ENCODE peak calls at places on chromosomes 4 and X, in nine cellular contexts. R is ascending aorta; H is hepatocyte; U is esophagus squamous epithelium; C is stomach; N is CD8-positive, alpha-beta T cell; T is tibial nerve; W is HepG2; E is lower lobe of right lung. Z is an unnamed sample.
A peak's percentile ranks its signal among the peaks of the same experiment; 100 is the strongest.

GRCh38 chr4:70183168-70183939 is 12.2 kb upstream of the ODAM start:
- DNase-seq in R (no peak), H (peak; percentile 79), U (no peak), C (peak; percentile 28), N (no peak), T (no peak), W (peak; percentile 75), E (no peak), Z (peak; percentile 36)

GRCh38 chr4:90852232-90852631 is 725.0 kb downstream of the CCSER1 start:
- DNase-seq in R (no peak), H (no peak), U (no peak), C (no peak), N (no peak), T (no peak), W (no peak), E (no peak), Z (no peak)

GRCh38 chr4:74715731-74716435 is 78.4 kb downstream of the BTC start:
- DNase-seq in R (no peak), H (no peak), U (no peak), C (no peak), N (no peak), T (no peak), W (no peak), E (no peak), Z (peak; percentile 27)

GRCh38 chrX:139881572-139881971 is 51.3 kb downstream of the ATP11C start:
- DNase-seq in R (no peak), H (no peak), U (no peak), C (no peak), N (no peak), T (no peak), W (no peak), E (no peak), Z (peak; percentile 29)

GRCh38 chrX:8245411-8245810 is 74.3 kb upstream of the VCX2 start:
- DNase-seq in R (no peak), H (no peak), U (no peak), C (no peak), N (no peak), T (no peak), W (no peak), E (no peak), Z (no peak)

GRCh38 chr4:159205462-159205861 is 102.6 kb downstream of the RAPGEF2 start:
- DNase-seq in R (no peak), H (no peak), U (no peak), C (no peak), N (no peak), T (no peak), W (no peak), E (no peak), Z (no peak)

GRCh38 chr4:158094413-158095110 is 78.3 kb downstream of the GASK1B start:
- DNase-seq in R (no peak), H (peak; percentile 58), U (no peak), C (no peak), N (no peak), T (no peak), W (peak; percentile 61), E (no peak), Z (peak; percentile 84)

GRCh38 chrX:41381685-41382084 is 47.7 kb downstream of the DDX3X start:
- DNase-seq in R (peak; percentile 36), H (peak; percentile 67), U (no peak), C (peak; percentile 39), N (no peak), T (peak; percentile 12), W (peak; percentile 89), E (peak; percentile 61), Z (peak; percentile 47)

GRCh38 chr4:173524218-173525117 is 5.6 kb downstream of the HAND2 start:
- DNase-seq in R (no peak), H (no peak), U (no peak), C (no peak), N (no peak), T (no peak), W (no peak), E (no peak), Z (no peak)

GRCh38 chr4:173526034-173526482 is 4.0 kb downstream of the HAND2 start:
- DNase-seq in R (no peak), H (no peak), U (no peak), C (no peak), N (no peak), T (no peak), W (no peak), E (no peak), Z (no peak)

GRCh38 chr4:173526724-173527102 is 3.3 kb downstream of the HAND2 start:
- DNase-seq in R (no peak), H (no peak), U (no peak), C (no peak), N (no peak), T (no peak), W (no peak), E (no peak), Z (no peak)

GRCh38 chr4:173527103-173527876 is 2.7 kb downstream of the HAND2 start:
- DNase-seq in R (no peak), H (no peak), U (no peak), C (no peak), N (no peak), T (no peak), W (no peak), E (no peak), Z (no peak)

DNA sequence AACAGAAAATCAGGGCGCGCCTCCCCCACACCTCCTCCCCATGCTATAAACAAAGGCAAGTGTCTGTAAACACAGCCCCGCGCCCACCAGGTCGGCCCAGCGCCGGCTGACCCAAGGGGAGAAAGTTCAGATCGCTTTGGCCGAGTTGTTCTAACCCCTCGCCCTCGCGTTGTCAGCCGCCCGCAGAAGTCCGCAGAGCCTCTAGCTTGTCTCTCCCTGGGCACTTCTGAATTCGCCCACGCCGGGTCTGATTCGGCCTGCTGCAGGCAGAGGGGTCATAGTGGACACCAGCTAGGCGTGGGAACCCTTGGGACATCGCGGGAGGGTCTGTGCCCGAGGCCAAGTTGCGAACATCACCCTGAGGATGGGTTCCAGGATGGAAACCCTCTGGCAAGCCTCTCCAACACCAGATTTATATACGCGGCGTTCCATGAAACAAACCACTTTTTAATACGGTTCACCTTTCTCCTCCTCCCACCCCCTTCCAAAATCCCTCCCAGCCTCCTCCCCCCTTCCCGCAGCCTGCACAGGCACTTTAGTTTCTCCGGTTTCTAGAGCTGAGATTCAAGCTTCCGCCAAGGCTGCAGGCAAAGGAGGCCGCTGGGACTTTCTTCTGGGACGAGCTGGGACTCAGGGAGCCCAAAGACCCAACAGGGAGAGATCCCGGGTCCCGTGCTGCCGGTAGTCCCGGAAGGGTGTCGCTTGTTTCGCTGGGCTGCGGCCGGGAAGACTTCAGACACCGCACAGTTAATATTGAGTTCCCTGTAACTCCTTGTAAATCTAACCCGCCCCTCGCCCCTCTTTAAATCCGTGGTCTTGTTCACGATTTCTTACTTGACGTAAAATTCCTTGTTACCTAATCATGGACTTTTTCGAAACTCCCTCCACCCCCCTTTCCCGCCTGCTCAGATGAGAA is 4.7 kb downstream of the HAND2 start:
- DNase-seq in R (no peak), H (no peak), U (no peak), C (no peak), N (no peak), T (no peak), W (no peak), E (no peak), Z (no peak)
- H3K27me3 ChIP-seq in R (no peaks in the 10 kb centered on the region), H (peaks cover 78% of the 10 kb centered on the region), U (peaks cover 100% of the 10 kb centered on the region), C (no peaks in the 10 kb centered on the region), N (peaks cover 72% of the 10 kb centered on the region), T (peaks cover 97% of the 10 kb centered on the region), W (peaks cover 16% of the 10 kb centered on the region), E (peaks cover 97% of the 10 kb centered on the region), Z (peaks cover 85% of the 10 kb centered on the region)

DNA sequence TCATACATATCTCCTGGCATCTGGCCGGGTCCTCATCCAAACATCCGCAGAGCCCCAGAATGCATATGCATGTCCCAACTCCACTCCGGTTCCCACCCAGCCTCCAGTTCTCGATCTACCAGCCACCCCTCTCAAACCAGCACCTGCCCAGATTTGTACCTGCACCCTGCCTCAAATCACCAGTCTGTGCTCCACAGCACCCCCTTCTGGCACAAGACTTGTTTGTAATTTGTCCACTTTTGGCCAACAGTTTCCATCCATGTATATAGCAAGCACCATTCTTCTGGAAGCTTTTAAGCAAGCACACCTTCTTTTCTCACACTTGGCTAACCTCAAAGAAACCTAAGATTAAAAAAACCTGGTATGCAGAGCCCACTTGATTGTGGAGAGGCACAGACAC is 644.1 kb downstream of the MID1IP1 start:
- DNase-seq in R (no peak), H (no peak), U (no peak), C (peak; percentile 40), N (peak; percentile 25), T (no peak), W (no peak), E (no peak), Z (no peak)
- TF ChIP-seq CTCF in R (peak; percentile 19), H (peak; percentile 32), U (no peak), C (no peak), N (peak; percentile 26), T (peak; percentile 23), W (peak; percentile 43), E (no peak), Z (peak; percentile 45)

GRCh38 chr4:8856835-8857590 is 14.6 kb downstream of the HMX1 start:
- DNase-seq in R (no peak), H (no peak), U (no peak), C (no peak), N (no peak), T (no peak), W (no peak), E (no peak), Z (no peak)

GRCh38 chr4:8857682-8858187 is 13.9 kb downstream of the HMX1 start:
- DNase-seq in R (no peak), H (no peak), U (no peak), C (no peak), N (no peak), T (no peak), W (no peak), E (no peak), Z (no peak)

GRCh38 chr4:8854866-8855265 is 16.8 kb downstream of the HMX1 start:
- DNase-seq in R (no peak), H (peak; percentile 34), U (no peak), C (no peak), N (no peak), T (no peak), W (no peak), E (no peak), Z (no peak)

GRCh38 chr4:8854016-8854415 is 17.6 kb downstream of the HMX1 start:
- DNase-seq in R (no peak), H (no peak), U (no peak), C (no peak), N (no peak), T (no peak), W (no peak), E (no peak), Z (no peak)

DNA sequence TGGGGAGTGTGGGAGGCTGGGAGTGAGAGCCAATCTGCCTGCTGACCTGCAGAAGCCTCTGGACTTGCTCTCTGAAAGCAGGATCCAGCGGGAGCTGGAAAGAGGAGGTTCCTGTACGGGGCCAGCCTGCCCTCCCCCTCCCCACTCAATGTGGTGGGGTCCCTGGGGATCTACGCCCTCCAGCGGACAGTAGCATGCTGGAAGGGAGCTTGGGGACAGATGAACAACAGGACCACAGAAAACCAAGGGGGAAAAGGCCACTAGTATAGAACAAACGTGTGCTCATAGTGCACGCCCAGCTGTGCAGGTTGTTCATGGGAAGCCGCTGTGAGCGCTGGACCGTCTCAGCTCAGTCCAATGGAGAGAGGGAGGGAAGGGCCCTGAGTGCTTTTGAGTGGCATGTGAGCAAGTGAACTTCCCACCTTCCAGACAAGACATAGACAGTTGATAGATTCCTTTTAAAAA is 15.8 kb downstream of the HMX1 start:
- DNase-seq in R (no peak), H (no peak), U (no peak), C (no peak), N (no peak), T (no peak), W (no peak), E (no peak), Z (no peak)
- H3K27me3 ChIP-seq in R (peaks cover 18% of the 10 kb centered on the region), H (peaks cover 84% of the 10 kb centered on the region), U (peaks cover 100% of the 10 kb centered on the region), C (peaks cover 31% of the 10 kb centered on the region), N (peaks cover 2% of the 10 kb centered on the region), T (peaks cover 79% of the 10 kb centered on the region), W (peaks cover 15% of the 10 kb centered on the region), E (peaks cover 94% of the 10 kb centered on the region), Z (peaks cover 64% of the 10 kb centered on the region)

DNA sequence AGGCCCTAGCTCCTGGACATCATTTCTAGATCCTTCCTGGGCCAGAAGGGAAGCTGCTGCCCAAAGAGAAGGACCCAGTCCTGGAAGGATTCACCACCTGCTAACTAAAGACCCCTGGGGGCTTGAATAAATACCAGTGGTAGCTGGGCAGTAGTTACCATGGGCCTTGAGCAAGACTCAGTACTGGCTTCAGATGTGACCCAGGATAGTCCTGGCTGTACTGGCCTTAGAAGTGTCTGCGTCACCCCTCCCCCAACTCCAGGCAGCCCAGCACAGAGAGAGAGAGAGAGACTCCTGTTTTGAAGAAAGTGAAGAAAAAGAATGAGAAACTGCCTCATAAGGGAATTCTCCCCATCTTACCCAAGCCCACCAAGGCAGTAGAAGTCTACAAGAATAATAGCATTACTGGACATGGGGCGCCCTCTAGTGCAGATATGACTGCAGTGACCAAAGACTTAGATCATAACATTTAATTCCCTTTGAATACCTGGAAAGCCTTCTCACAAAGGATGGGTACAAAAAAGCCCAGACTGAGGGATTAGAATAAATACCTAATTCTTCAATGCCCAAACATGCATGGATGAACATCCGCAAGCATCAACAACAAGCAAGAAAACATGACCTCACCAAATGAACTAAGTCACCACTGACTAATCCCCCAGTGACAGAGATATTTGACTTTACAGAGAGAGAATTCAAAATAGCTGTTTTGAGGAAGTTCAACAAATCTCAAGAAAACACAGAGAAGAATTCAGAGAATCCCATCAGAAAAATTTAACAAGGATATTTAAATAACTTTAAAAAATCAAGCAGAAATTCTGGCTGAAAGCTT is 171.8 kb downstream of the HNRNPD start:
- DNase-seq in R (no peak), H (peak; percentile 69), U (no peak), C (peak; percentile 54), N (peak; percentile 6), T (no peak), W (peak; percentile 49), E (no peak), Z (peak; percentile 10)
- TF ChIP-seq CTCF in R (peak; percentile 12), H (peak; percentile 57), U (peak; percentile 35), C (no peak), N (peak; percentile 75), T (no peak), W (peak; percentile 83), E (peak; percentile 59), Z (peak; percentile 83)